ENCODE peak calls at places on chromosomes 16 and 17, in six cellular contexts. One of them, this sample, is unnamed.

GRCh38 chr16:49520684-49521083 is 147.1 kb downstream of the C16orf78 start:
- DNase-seq in IMR-90: no peak
- DNase-seq in GM12878: no peak
- DNase-seq in HepG2: no peak
- DNase-seq in A549: no peak
- DNase-seq in K562: no peak
- DNase-seq in this sample: no peak

GRCh38 chr16:31141489-31142108 is 6.1 kb upstream of the PRSS8 start:
- DNase-seq in K562: peak
- DNase-seq in IMR-90: peak
- DNase-seq in HepG2: no peak
- DNase-seq in GM12878: no peak
- DNase-seq in A549: no peak
- DNase-seq in this sample: peak

GRCh38 chr16:10252155-10252554 is 69.9 kb upstream of the GRIN2A start:
- DNase-seq in GM12878: no peak
- DNase-seq in A549: no peak
- DNase-seq in HepG2: no peak
- DNase-seq in K562: no peak
- DNase-seq in IMR-90: no peak
- DNase-seq in this sample: no peak

GRCh38 chr17:78522031-78522809 is 55.0 kb downstream of the DNAH17 start:
- DNase-seq in IMR-90: no peak
- DNase-seq in HepG2: no peak
- DNase-seq in A549: no peak
- DNase-seq in GM12878: no peak
- DNase-seq in K562: no peak
- DNase-seq in this sample: no peak

GRCh38 chr16:81456523-81457325 is 12.1 kb downstream of the CMIP start:
- DNase-seq in A549: no peak
- DNase-seq in GM12878: no peak
- DNase-seq in IMR-90: no peak
- DNase-seq in K562: no peak
- DNase-seq in HepG2: peak
- DNase-seq in this sample: no peak

GRCh38 chr17:83055911-83056582 is 23.4 kb upstream of the METRNL start:
- DNase-seq in A549: peak
- DNase-seq in K562: no peak
- DNase-seq in IMR-90: peak
- DNase-seq in HepG2: peak
- DNase-seq in GM12878: no peak
- DNase-seq in this sample: no peak

GRCh38 chr17:17053446-17054379 is 11.5 kb downstream of the MPRIP start:
- DNase-seq in A549: no peak
- DNase-seq in K562: no peak
- DNase-seq in IMR-90: no peak
- DNase-seq in HepG2: no peak
- DNase-seq in GM12878: no peak
- DNase-seq in this sample: no peak

GRCh38 chr16:83781-84615 is 6.0 kb downstream of the MPG start:
- DNase-seq in IMR-90: peak
- DNase-seq in GM12878: no peak
- DNase-seq in A549: no peak
- DNase-seq in K562: no peak
- DNase-seq in HepG2: no peak
- DNase-seq in this sample: no peak

GRCh38 chr17:17910060-17910459 is 62.1 kb downstream of the TOM1L2 start:
- DNase-seq in GM12878: no peak
- DNase-seq in A549: no peak
- DNase-seq in HepG2: no peak
- DNase-seq in K562: no peak
- DNase-seq in IMR-90: no peak
- DNase-seq in this sample: no peak

GRCh38 chr17:40550608-40551007 is 14.7 kb downstream of the CCR7 start:
- DNase-seq in IMR-90: peak
- DNase-seq in A549: no peak
- DNase-seq in GM12878: no peak
- DNase-seq in K562: no peak
- DNase-seq in HepG2: no peak
- DNase-seq in this sample: no peak

GRCh38 chr17:40547785-40548478 is 17.3 kb downstream of the CCR7 start:
- DNase-seq in IMR-90: no peak
- DNase-seq in HepG2: no peak
- DNase-seq in GM12878: no peak
- DNase-seq in K562: no peak
- DNase-seq in A549: no peak
- DNase-seq in this sample: no peak

GRCh38 chr17:40548491-40548981 is 16.7 kb downstream of the CCR7 start:
- DNase-seq in GM12878: no peak
- DNase-seq in K562: no peak
- DNase-seq in IMR-90: no peak
- DNase-seq in A549: no peak
- DNase-seq in HepG2: no peak
- DNase-seq in this sample: no peak

GRCh38 chr17:40547079-40547784 is 18.0 kb downstream of the CCR7 start:
- DNase-seq in A549: no peak
- DNase-seq in GM12878: no peak
- DNase-seq in IMR-90: no peak
- DNase-seq in K562: no peak
- DNase-seq in HepG2: no peak
- DNase-seq in this sample: no peak

DNA sequence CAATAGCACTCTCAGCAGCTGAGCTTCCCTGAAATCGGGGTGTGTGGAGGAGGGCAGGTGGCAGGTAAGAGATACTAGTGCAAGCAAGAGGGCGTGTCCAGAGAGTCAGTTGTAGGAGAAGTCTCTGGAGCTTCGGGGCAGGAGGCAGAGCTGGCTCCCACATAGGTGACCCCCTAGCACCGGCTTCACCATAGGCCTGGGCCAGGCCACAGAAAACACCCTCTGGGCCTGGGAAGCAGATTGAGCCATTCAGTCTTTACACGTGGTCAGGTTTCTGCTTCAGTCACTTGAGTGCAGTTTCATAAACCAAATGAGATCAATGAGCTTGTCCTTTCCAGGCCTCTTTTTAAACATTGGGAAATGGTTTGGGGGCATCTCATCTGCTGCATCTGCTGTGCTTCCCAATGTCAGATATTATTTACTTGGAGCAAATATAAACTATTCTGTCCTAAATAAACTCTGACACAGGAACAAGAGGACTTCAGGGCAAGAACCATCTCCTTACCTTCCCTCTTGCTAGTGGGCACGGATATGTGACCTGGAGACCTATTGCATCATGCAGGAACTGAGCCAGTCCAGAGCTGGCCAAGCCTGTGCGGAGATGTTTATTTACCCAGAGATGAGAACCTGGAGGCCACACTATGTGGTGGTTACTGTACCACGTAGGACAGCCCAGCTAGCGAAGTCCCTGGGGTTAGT is 16.1 kb downstream of the CCR7 start:
- DNase-seq in A549: peak
- DNase-seq in IMR-90: peak
- DNase-seq in K562: no peak
- DNase-seq in GM12878: no peak
- DNase-seq in HepG2: peak
- DNase-seq in this sample: no peak
- TF ChIP-seq BHLHE40 in A549: no peak
- TF ChIP-seq BHLHE40 in IMR-90: peak
- TF ChIP-seq BHLHE40 in K562: no peak
- TF ChIP-seq BHLHE40 in GM12878: no peak
- TF ChIP-seq BHLHE40 in HepG2: peak
- TF ChIP-seq BHLHE40 in this sample: no peak

GRCh38 chr17:13561606-13562270 is 40.0 kb downstream of the HS3ST3A1 start:
- DNase-seq in A549: peak
- DNase-seq in K562: no peak
- DNase-seq in IMR-90: no peak
- DNase-seq in HepG2: no peak
- DNase-seq in GM12878: no peak
- DNase-seq in this sample: no peak
- TF ChIP-seq BHLHE40 in A549: no peak
- TF ChIP-seq BHLHE40 in K562: no peak
- TF ChIP-seq BHLHE40 in IMR-90: no peak
- TF ChIP-seq BHLHE40 in HepG2: no peak
- TF ChIP-seq BHLHE40 in GM12878: no peak
- TF ChIP-seq BHLHE40 in this sample: no peak

GRCh38 chr17:22512997-22513538 is 820.7 kb downstream of the KCNJ18 start:
- DNase-seq in A549: no peak
- DNase-seq in GM12878: no peak
- DNase-seq in K562: peak
- DNase-seq in HepG2: no peak
- DNase-seq in IMR-90: no peak
- DNase-seq in this sample: peak
- TF ChIP-seq BHLHE40 in A549: no peak
- TF ChIP-seq BHLHE40 in GM12878: no peak
- TF ChIP-seq BHLHE40 in K562: no peak
- TF ChIP-seq BHLHE40 in HepG2: no peak
- TF ChIP-seq BHLHE40 in IMR-90: no peak
- TF ChIP-seq BHLHE40 in this sample: no peak

DNA sequence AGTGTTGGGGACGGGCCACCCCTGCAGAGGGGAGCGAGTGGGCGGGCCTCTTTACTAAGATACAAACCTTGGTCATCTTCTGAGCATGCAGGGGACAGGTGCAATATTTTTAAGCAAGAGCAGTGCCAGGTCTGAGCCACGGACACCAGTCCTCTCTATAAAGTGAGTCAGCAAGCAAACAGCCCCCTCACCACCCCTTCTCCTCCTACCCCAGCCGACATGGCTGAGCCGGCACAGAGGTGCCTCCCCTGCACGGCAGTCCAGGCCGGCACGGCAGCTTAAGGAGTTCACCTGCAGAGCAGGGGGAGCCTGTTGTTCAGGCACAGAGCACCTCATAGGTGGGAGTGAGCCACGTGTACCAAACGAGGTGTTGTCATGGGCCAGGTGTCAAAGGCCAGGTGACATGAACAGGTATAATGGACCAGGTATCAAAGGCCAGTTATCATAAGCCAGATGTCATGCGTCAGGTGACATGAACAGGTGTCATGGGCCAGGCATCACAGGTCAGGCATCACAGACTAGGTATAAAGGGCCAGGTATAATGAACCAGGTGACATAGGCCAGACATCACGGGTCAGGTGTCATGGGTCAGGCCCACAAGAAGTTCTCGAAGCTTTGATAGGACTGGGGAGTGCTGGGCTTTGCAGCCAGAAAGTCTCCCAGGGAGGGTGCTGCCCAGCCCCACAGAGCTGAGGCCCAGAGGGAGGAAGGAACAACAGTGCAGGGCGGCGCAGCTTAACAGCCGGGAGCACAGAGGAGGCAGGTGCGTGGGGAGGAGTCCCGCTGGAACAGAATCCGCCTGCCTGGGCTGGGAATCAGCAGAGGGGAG is 42.6 kb upstream of the ZNF469 start:
- DNase-seq in IMR-90: no peak
- DNase-seq in GM12878: no peak
- DNase-seq in A549: no peak
- DNase-seq in HepG2: no peak
- DNase-seq in K562: no peak
- DNase-seq in this sample: no peak
- TF ChIP-seq BHLHE40 in IMR-90: no peak
- TF ChIP-seq BHLHE40 in GM12878: no peak
- TF ChIP-seq BHLHE40 in A549: no peak
- TF ChIP-seq BHLHE40 in HepG2: no peak
- TF ChIP-seq BHLHE40 in K562: no peak
- TF ChIP-seq BHLHE40 in this sample: no peak

DNA sequence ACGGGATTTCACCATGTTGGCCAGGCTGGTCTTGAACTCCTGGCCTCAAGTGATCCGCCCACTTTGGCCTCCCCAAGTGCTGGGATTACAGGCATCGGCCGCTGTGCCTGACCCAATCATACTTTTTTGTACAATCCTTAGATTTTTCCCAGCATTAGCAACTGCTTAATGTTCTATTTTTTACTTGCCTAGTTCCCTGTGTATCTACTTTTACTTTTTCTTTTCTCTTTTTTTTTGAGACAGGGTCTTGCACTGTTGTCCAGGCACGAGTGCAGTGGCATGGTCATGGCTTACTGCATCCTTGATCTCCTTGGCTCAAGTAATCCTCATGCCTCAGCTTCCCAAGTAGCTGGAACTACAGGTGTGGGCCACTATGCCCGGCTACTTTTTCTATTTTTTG is 9.5 kb downstream of the GRB2 start:
- DNase-seq in A549: no peak
- DNase-seq in GM12878: no peak
- DNase-seq in K562: no peak
- DNase-seq in HepG2: no peak
- DNase-seq in IMR-90: no peak
- DNase-seq in this sample: no peak
- TF ChIP-seq BHLHE40 in A549: no peak
- TF ChIP-seq BHLHE40 in GM12878: no peak
- TF ChIP-seq BHLHE40 in K562: no peak
- TF ChIP-seq BHLHE40 in HepG2: no peak
- TF ChIP-seq BHLHE40 in IMR-90: no peak
- TF ChIP-seq BHLHE40 in this sample: no peak

GRCh38 chr17:47716381-47716780 is 16.7 kb upstream of the TBX21 start:
- DNase-seq in A549: no peak
- DNase-seq in K562: no peak
- DNase-seq in IMR-90: no peak
- DNase-seq in GM12878: no peak
- DNase-seq in HepG2: no peak
- DNase-seq in this sample: no peak

GRCh38 chr17:47718634-47719405 is 14.2 kb upstream of the TBX21 start:
- DNase-seq in A549: no peak
- DNase-seq in K562: no peak
- DNase-seq in HepG2: no peak
- DNase-seq in IMR-90: no peak
- DNase-seq in GM12878: no peak
- DNase-seq in this sample: no peak

GRCh38 chr17:47717261-47717697 is 15.8 kb upstream of the TBX21 start:
- DNase-seq in IMR-90: no peak
- DNase-seq in A549: no peak
- DNase-seq in HepG2: no peak
- DNase-seq in K562: peak
- DNase-seq in GM12878: no peak
- DNase-seq in this sample: no peak

GRCh38 chr17:47719411-47720152 is 13.5 kb upstream of the TBX21 start:
- DNase-seq in A549: no peak
- DNase-seq in K562: peak
- DNase-seq in IMR-90: peak
- DNase-seq in GM12878: no peak
- DNase-seq in HepG2: no peak
- DNase-seq in this sample: no peak

DNA sequence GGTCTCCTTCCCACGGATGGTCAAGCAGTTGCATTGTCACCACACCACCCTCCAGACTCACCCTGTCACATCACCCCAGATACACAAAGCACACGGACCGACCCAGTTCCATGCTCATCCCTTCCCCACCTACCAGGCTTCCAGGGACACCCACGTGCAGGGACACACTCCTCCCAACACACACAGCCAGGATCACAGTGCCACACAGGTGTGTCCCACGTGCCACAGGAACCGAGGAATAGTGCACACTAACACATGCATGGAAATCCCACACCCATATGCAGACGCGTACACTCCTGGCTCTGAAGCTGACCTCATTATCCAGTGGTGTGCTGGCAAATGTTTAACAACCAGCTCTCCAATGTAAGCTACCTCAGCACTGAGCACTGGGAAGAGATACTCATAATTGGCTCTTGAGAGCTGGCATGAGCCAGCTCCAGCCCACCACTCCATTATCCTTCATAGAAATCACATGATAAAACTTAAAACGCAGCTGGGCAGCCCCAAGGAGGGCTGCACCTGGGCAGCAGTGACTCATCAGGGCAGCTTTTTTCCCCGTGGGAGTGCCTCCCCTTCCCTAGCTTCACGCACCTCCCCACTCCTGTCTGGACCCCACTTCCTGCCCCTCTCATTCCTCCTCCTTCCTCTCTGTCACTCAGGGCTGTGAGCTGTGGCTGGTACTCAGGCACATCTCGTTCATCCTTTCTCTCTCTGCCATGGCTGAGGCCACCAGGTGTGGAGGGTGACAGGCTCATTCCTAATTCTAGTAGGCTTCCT is 15.0 kb upstream of the TBX21 start:
- DNase-seq in GM12878: no peak
- DNase-seq in K562: no peak
- DNase-seq in A549: no peak
- DNase-seq in HepG2: no peak
- DNase-seq in IMR-90: no peak
- DNase-seq in this sample: no peak
- TF ChIP-seq BHLHE40 in GM12878: no peak
- TF ChIP-seq BHLHE40 in K562: no peak
- TF ChIP-seq BHLHE40 in A549: no peak
- TF ChIP-seq BHLHE40 in HepG2: no peak
- TF ChIP-seq BHLHE40 in IMR-90: no peak
- TF ChIP-seq BHLHE40 in this sample: no peak

This sample was measured in HEK293T.